ENCODE peak calls at places on chromosomes 11 and 22, in six cellular contexts. H, F, K, U, A and J are unnamed samples.

GRCh38 chr11:57069942-57070341 is 81.2 kb downstream of the OR5AK2 start:
- DNase-seq in H (no peak), F (no peak), K (no peak), U (no peak), A (peak), J (no peak)

GRCh38 chr11:97570636-97571035 is 1180.8 kb downstream of the JRKL start:
- DNase-seq in H (no peak), F (no peak), K (no peak), U (no peak), A (no peak), J (no peak)

GRCh38 chr11:14907411-14908213 is 15.6 kb upstream of the CYP2R1 start:
- DNase-seq in H (peak), F (peak), K (no peak), U (peak), A (peak), J (no peak)

GRCh38 chr11:69480547-69481392 is 693 bp upstream of the LINC01488 start:
- DNase-seq in H (no peak), F (peak), K (no peak), U (peak), A (no peak), J (no peak)

GRCh38 chr11:32172771-32173170 is 81.9 kb downstream of the RCN1 start:
- DNase-seq in H (no peak), F (no peak), K (no peak), U (no peak), A (peak), J (no peak)

GRCh38 chr11:6650980-6651379 is 4.6 kb downstream of the DCHS1 start:
- DNase-seq in H (no peak), F (no peak), K (no peak), U (no peak), A (no peak), J (no peak)

GRCh38 chr22:50247748-50248147 is 2.9 kb upstream of the TUBGCP6 start:
- DNase-seq in H (peak), F (peak), K (peak), U (no peak), A (peak), J (no peak)

GRCh38 chr22:28998681-28999080 is 63.0 kb downstream of the C22orf31 start:
- DNase-seq in H (no peak), F (no peak), K (no peak), U (no peak), A (no peak), J (no peak)

GRCh38 chr11:99066609-99067008 is 45.9 kb downstream of the CNTN5 start:
- DNase-seq in H (no peak), F (no peak), K (no peak), U (no peak), A (no peak), J (no peak)

GRCh38 chr11:74671520-74672196 is 59.6 kb downstream of the CHRDL2 start:
- DNase-seq in H (peak), F (no peak), K (no peak), U (no peak), A (peak), J (no peak)

GRCh38 chr11:64007629-64008282 is 21.5 kb downstream of the OTUB1 start:
- DNase-seq in H (peak), F (peak), K (peak), U (peak), A (no peak), J (peak)

GRCh38 chr22:37831472-37831871 is 8.3 kb downstream of the GALR3 start:
- DNase-seq in H (no peak), F (no peak), K (no peak), U (no peak), A (no peak), J (no peak)

GRCh38 chr22:36853407-36854099 is 7.3 kb upstream of the NCF4 start:
- DNase-seq in H (peak), F (no peak), K (peak), U (peak), A (peak), J (no peak)

GRCh38 chr11:32087602-32088001 is 3.3 kb upstream of the RCN1 start:
- DNase-seq in H (no peak), F (no peak), K (no peak), U (no peak), A (peak), J (no peak)

GRCh38 chr11:65645710-65646109 is 7.8 kb downstream of the SIPA1 start:
- DNase-seq in H (no peak), F (no peak), K (no peak), U (no peak), A (peak), J (no peak)

GRCh38 chr11:11391796-11392195 is 38.7 kb upstream of the CSNK2A3 start:
- DNase-seq in H (no peak), F (peak), K (peak), U (no peak), A (peak), J (peak)

GRCh38 chr11:132728026-132728425 is 804.3 kb downstream of the OPCML start:
- DNase-seq in H (no peak), F (no peak), K (no peak), U (no peak), A (no peak), J (no peak)

GRCh38 chr11:69300124-69301032 is 6.4 kb downstream of the MYEOV start:
- DNase-seq in H (no peak), F (no peak), K (no peak), U (no peak), A (peak), J (no peak)

GRCh38 chr11:126832387-126832786 is 168.2 kb downstream of the KIRREL3 start:
- DNase-seq in H (no peak), F (no peak), K (no peak), U (no peak), A (no peak), J (no peak)

GRCh38 chr11:33893711-33894401 is 2.0 kb upstream of the LMO2 start:
- DNase-seq in H (no peak), F (no peak), K (no peak), U (no peak), A (no peak), J (no peak)

GRCh38 chr22:33757443-33758124 is 162.7 kb downstream of the LARGE1 start:
- DNase-seq in H (no peak), F (no peak), K (no peak), U (peak), A (no peak), J (no peak)

GRCh38 chr11:82902086-82902485 is 550 bp downstream of the DDIAS start:
- DNase-seq in H (no peak), F (no peak), K (no peak), U (no peak), A (no peak), J (no peak)

GRCh38 chr11:2459016-2459725 is 14.4 kb downstream of the KCNQ1 start:
- DNase-seq in H (no peak), F (peak), K (no peak), U (no peak), A (no peak), J (no peak)

GRCh38 chr22:36197601-36198146 is 3.9 kb downstream of the APOL4 start:
- DNase-seq in H (no peak), F (no peak), K (no peak), U (no peak), A (no peak), J (no peak)

GRCh38 chr22:45389546-45389945 is 23.9 kb downstream of the SMC1B start:
- DNase-seq in H (no peak), F (no peak), K (no peak), U (no peak), A (no peak), J (no peak)

GRCh38 chr11:47858169-47858543 is 10.0 kb upstream of the NUP160 start:
- DNase-seq in H (no peak), F (no peak), K (no peak), U (no peak), A (peak), J (peak)

GRCh38 chr11:110896358-110896757 is 184.1 kb upstream of the ARHGAP20 start:
- DNase-seq in H (no peak), F (no peak), K (no peak), U (no peak), A (peak), J (no peak)

GRCh38 chr11:79344765-79345164 is 96.1 kb downstream of the TENM4 start:
- DNase-seq in H (no peak), F (no peak), K (no peak), U (no peak), A (no peak), J (no peak)

GRCh38 chr11:33830903-33831648 is 56.8 kb upstream of the FBXO3 start:
- DNase-seq in H (no peak), F (no peak), K (no peak), U (no peak), A (no peak), J (no peak)

GRCh38 chr11:63761173-63761572 is 7.4 kb downstream of the ZFTA start:
- DNase-seq in H (peak), F (no peak), K (no peak), U (no peak), A (no peak), J (no peak)

GRCh38 chr11:66557733-66558326 is 10.6 kb downstream of the CTSF start:
- DNase-seq in H (no peak), F (no peak), K (no peak), U (no peak), A (no peak), J (no peak)

GRCh38 chr22:28939394-28939793 is 56.0 kb downstream of the ZNRF3 start:
- DNase-seq in H (no peak), F (no peak), K (no peak), U (no peak), A (no peak), J (no peak)

GRCh38 chr11:95135155-95135554 is 45.5 kb downstream of the ENDOD1 start:
- DNase-seq in H (no peak), F (no peak), K (no peak), U (no peak), A (no peak), J (no peak)

DNA sequence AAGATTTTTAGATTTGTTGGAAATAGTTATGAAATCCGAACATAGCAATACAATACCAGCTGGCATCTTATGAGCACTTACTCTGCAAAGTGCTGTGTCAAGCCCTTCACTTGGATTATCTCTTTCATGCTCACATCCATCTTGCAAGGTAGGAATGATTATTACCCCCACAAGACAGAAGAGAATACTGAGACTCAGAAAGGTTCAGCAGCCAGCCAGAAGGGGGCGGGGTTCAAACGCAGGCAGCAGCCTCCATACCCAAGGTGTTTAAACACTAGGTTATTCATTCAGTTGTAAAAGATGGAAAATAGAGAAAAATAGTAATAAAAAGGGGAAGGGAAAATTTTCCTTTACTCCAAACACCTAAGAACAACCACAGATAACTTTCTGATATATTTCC is 158.5 kb downstream of the CCDC34 start:
- DNase-seq in H (peak), F (no peak), K (peak), U (peak), A (no peak), J (no peak)
- TF ChIP-seq CTCF in H (peak), F (no peak), K (peak), U (peak), A (peak), J (peak)

GRCh38 chr11:27718346-27718852 is 18.1 kb upstream of the BDNF start:
- DNase-seq in H (peak), F (no peak), K (peak), U (no peak), A (peak), J (no peak)
- H3K4me3 ChIP-seq in H (peak), F (peak), K (peak), U (peak), A (peak), J (peak)

GRCh38 chr11:45805305-45806071 is 539 bp downstream of the SLC35C1 start:
- DNase-seq in H (peak), F (no peak), K (no peak), U (peak), A (peak), J (no peak)
- TF ChIP-seq CTCF in H (no peak), F (no peak), K (no peak), U (no peak), A (no peak), J (no peak)

GRCh38 chr22:31138126-31138525 is 2.2 kb downstream of the PLA2G3 start:
- DNase-seq in H (no peak), F (no peak), K (no peak), U (no peak), A (no peak), J (no peak)

GRCh38 chr22:31139866-31140716 is at the start of gene PLA2G3:
- DNase-seq in H (peak), F (peak), K (no peak), U (peak), A (no peak), J (peak)

GRCh38 chr22:31140746-31141145 is 438 bp upstream of the PLA2G3 start:
- DNase-seq in H (no peak), F (peak), K (no peak), U (no peak), A (no peak), J (no peak)

GRCh38 chr22:31137721-31138120 is 2.6 kb downstream of the PLA2G3 start:
- DNase-seq in H (no peak), F (no peak), K (no peak), U (no peak), A (no peak), J (no peak)

DNA sequence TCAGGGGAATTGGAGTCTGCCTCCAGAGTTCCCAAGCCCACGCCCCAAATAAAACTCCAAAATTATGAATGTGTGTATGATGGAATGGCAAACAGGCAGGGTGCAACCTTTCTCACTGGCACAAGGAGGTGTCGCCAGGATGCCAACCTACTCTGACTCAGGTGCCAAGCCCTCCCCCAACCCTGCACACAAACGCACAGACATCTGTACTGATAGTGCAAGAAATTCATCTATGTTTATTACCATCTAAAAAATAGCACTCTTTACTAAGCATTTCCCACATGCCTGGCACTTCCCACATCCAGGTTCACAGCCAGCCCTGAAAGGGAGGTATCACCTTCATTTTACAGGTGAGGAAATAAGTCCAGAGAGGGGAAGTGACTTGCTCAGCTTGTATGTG is 1.2 kb downstream of the PLA2G3 start:
- DNase-seq in H (no peak), F (peak), K (no peak), U (no peak), A (no peak), J (no peak)
- H3K4me3 ChIP-seq in H (peak), F (no peak), K (no peak), U (no peak), A (no peak), J (peak)

GRCh38 chr11:123356539-123356938 is 73.5 kb upstream of the GRAMD1B start:
- DNase-seq in H (no peak), F (no peak), K (no peak), U (no peak), A (no peak), J (no peak)

GRCh38 chr11:123357353-123357989 is 72.6 kb upstream of the GRAMD1B start:
- DNase-seq in H (no peak), F (no peak), K (no peak), U (no peak), A (no peak), J (no peak)

GRCh38 chr11:123360267-123360936 is 69.7 kb upstream of the GRAMD1B start:
- DNase-seq in H (no peak), F (no peak), K (no peak), U (no peak), A (no peak), J (no peak)

GRCh38 chr11:123354371-123354770 is 75.7 kb upstream of the GRAMD1B start:
- DNase-seq in H (no peak), F (no peak), K (no peak), U (no peak), A (no peak), J (no peak)

DNA sequence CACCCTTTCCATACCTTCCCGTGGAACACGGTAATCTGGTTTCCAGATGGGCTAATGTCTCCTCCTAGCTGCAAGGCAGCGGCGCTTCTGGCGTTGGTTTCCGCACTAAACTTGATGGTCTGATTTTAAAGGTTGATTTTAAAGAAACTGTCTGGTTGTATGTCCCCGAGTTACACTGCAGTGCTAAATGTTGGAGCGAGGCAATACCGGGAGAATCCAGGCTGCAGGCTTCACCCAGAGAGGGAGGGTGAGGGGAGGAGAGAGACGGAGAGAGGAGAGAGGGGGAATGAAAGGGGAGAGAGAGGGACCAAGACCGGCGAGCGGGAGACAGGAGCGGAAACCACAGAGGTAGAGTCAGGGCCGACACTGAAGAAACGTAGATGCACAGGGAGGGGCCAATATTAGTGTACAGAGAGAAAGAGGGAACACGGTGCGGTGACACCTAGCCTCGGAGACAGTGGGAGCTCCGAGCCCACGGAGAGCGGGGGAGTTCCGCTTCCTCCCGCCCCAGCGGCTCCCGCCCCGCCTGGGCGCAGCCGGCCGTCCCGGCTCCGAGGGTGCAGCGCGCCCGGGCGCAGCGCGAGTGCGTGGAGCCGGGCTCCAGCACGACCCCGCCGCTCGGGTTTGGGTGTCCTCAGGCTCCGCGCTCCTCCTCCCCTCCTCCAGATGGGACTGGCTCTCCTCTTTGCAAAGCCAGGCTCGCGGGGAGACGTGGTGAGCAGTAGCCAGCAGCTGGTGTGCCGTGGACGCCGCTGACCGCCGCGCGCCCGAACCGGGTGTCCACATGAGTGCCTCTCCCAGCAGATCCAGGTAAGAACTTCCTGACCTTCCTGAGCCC is 71.9 kb upstream of the GRAMD1B start:
- DNase-seq in H (peak), F (no peak), K (no peak), U (no peak), A (peak), J (no peak)
- TF ChIP-seq CTCF in H (peak), F (no peak), K (no peak), U (no peak), A (peak), J (peak)

GRCh38 chr22:40967120-40967760 is 16.1 kb downstream of the RBX1 start:
- DNase-seq in H (no peak), F (no peak), K (no peak), U (no peak), A (no peak), J (no peak)

GRCh38 chr22:40976866-40977700 is 25.9 kb downstream of the RBX1 start:
- DNase-seq in H (no peak), F (no peak), K (no peak), U (no peak), A (no peak), J (no peak)

GRCh38 chr22:40975346-40975745 is 24.2 kb downstream of the RBX1 start:
- DNase-seq in H (no peak), F (no peak), K (no peak), U (no peak), A (peak), J (no peak)

DNA sequence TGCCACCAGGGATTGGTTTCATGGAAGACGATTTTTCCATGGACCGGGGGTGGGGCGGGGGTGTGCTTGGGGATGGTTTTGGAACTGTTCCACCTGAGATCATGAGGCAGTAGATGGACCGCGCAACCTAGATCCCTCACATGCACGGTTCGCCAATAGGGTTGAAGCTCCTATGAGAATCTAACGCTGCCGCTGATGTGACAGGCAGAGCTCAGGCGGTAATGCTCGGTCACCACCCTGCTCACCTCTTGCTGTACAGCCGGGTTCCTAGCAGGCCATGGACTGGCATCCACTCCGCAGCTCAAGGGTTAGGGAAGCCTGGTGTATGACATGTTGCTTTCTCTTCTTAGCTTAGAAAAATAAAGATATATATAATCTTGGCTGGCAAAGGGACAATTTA is 22.0 kb downstream of the RBX1 start:
- DNase-seq in H (no peak), F (no peak), K (no peak), U (no peak), A (no peak), J (no peak)
- H3K4me3 ChIP-seq in H (no peak), F (no peak), K (no peak), U (no peak), A (no peak), J (no peak)

GRCh38 chr22:19853058-19853878 is 1.4 kb downstream of the GNB1L start:
- DNase-seq in H (no peak), F (no peak), K (no peak), U (no peak), A (no peak), J (no peak)

GRCh38 chr22:19853879-19854777 is 546 bp downstream of the GNB1L start:
- DNase-seq in H (peak), F (no peak), K (peak), U (no peak), A (no peak), J (no peak)

GRCh38 chr22:19857382-19857781 is 2.7 kb upstream of the GNB1L start:
- DNase-seq in H (no peak), F (no peak), K (no peak), U (no peak), A (no peak), J (no peak)

GRCh38 chr22:19855504-19856409 is 1.1 kb upstream of the GNB1L start:
- DNase-seq in H (no peak), F (peak), K (peak), U (peak), A (peak), J (no peak)

GRCh38 chr22:19854778-19855503 is at the start of the genes GNB1L and RTL10:
- DNase-seq in H (peak), F (peak), K (peak), U (peak), A (peak), J (peak)
- TF ChIP-seq CTCF in H (peak), F (no peak), K (no peak), U (peak), A (no peak), J (peak)